ENCODE peak calls at places on chromosome 6, in four cellular contexts. C is Peyer's patch, O is Karpas-422, V is H9. F is an unnamed sample.
A peak's percentile ranks its signal among the peaks of the same experiment; 100 is the strongest.

GRCh38 chr6:87436435-87436834 is 28.7 kb downstream of the CFAP206 start:
- DNase-seq in C (peak; percentile 63), V (peak; percentile 77), O (peak; percentile 88), F (peak; percentile 29)

GRCh38 chr6:44926556-44926955 is 401.6 kb upstream of the RUNX2 start:
- DNase-seq in V (no peak), C (no peak), O (no peak), F (no peak)

GRCh38 chr6:149246691-149247384 is 70.7 kb upstream of the TAB2 start:
- DNase-seq in C (peak; percentile 75), V (no peak), O (no peak), F (no peak)

GRCh38 chr6:119348308-119349040 is 1.1 kb downstream of the MAN1A1 start:
- DNase-seq in C (peak; percentile 77), O (peak; percentile 49), V (peak; percentile 47), F (peak; percentile 78)

GRCh38 chr6:136774228-136775041 is 17.8 kb downstream of the MAP3K5 start:
- DNase-seq in C (no peak), V (no peak), O (no peak), F (no peak)

GRCh38 chr6:75284285-75285155 is at the start of gene TMEM30A:
- DNase-seq in V (peak; percentile 99), C (peak; percentile 99), O (peak; percentile 99), F (peak; percentile 100)

GRCh38 chr6:352896-353470 is 38.6 kb upstream of the IRF4 start:
- DNase-seq in O (no peak), V (no peak), C (no peak), F (no peak)

GRCh38 chr6:75747371-75747984 is 1.6 kb upstream of the MYO6 start:
- DNase-seq in O (no peak), V (no peak), C (no peak), F (peak; percentile 69)

GRCh38 chr6:8066108-8066507 is 1.9 kb upstream of the BLOC1S5 start:
- DNase-seq in C (no peak), V (no peak), O (peak; percentile 57), F (no peak)

GRCh38 chr6:11277275-11278206 is 45.1 kb upstream of the NEDD9 start:
- DNase-seq in C (no peak), O (no peak), V (peak; percentile 60), F (no peak)

GRCh38 chr6:141403827-141404226 is 728.9 kb upstream of the GJE1 start:
- DNase-seq in V (no peak), O (no peak), C (no peak), F (peak; percentile 35)

GRCh38 chr6:39791850-39792500 is at the start of gene DAAM2:
- DNase-seq in V (peak; percentile 49), O (no peak), C (peak; percentile 58), F (no peak)

GRCh38 chr6:141824258-141824795 is 308.4 kb upstream of the GJE1 start:
- DNase-seq in O (no peak), V (no peak), C (no peak), F (no peak)

GRCh38 chr6:138722425-138723371 is 50.9 kb upstream of the CCDC28A start:
- DNase-seq in V (no peak), O (no peak), C (no peak), F (peak; percentile 52)

GRCh38 chr6:118813795-118814194 is 80.2 kb upstream of the ASF1A start:
- DNase-seq in O (no peak), C (no peak), V (no peak), F (no peak)

GRCh38 chr6:169115632-169116031 is 138.0 kb downstream of the THBS2 start:
- DNase-seq in O (no peak), C (no peak), V (no peak), F (no peak)

DNA sequence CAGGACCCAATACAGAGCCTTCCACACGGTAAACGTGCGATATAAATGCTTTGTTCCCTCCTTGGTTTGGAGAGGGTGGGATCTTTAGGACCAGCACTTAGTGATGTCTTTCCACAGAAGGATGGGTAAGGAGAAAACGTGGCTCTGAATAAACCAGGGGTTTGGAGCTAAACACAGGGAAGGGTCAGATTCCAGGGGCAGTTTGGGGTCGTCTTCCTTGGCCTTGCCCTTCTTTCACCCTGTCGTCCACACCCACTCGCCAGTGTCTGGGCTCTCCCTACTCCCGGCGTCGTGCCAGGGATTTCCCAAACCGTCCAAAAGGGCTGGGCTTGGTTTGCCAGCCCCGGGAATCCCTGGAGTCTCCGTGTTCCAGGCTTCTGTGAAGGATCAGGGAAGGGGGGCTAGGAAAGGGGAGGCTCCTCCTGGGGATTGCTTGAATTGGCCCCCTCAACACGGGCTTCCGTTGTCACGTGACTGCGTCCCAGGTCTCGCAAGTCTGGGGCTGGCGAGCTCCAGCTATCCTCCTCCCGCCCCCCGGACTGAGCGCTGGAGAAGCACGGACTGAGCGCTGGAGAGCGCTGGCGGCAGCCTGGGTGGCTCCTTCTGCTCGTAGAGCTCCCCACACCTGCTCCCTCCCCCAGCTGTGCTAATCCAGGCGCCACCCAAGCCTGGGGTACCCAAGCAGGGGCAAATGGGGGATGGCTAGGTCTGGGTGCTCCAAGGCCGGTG is 9.5 kb upstream of the ARMC12 start:
- DNase-seq in V (peak; percentile 77), O (peak; percentile 79), C (peak; percentile 85), F (peak; percentile 80)
- H3K4me1 ChIP-seq in V (peaks cover 16% of the 10 kb centered on the region), O (peaks cover 44% of the 10 kb centered on the region), C (peaks cover 84% of the 10 kb centered on the region), F (peaks cover 19% of the 10 kb centered on the region)

GRCh38 chr6:73515204-73516101 is 5.4 kb downstream of the EEF1A1 start:
- DNase-seq in O (peak; percentile 82), C (peak; percentile 82), V (peak; percentile 45), F (peak; percentile 69)

GRCh38 chr6:73513496-73513854 is 7.4 kb downstream of the EEF1A1 start:
- DNase-seq in C (no peak), V (no peak), O (peak; percentile 70), F (no peak)

GRCh38 chr6:73519943-73520687 is 717 bp downstream of the EEF1A1 start:
- DNase-seq in C (peak; percentile 87), V (peak; percentile 35), O (peak; percentile 83), F (peak; percentile 88)

GRCh38 chr6:73514746-73515110 is 6.1 kb downstream of the EEF1A1 start:
- DNase-seq in O (peak; percentile 77), V (peak; percentile 57), C (no peak), F (no peak)

GRCh38 chr6:73516712-73517489 is 3.9 kb downstream of the EEF1A1 start:
- DNase-seq in V (no peak), O (peak; percentile 66), C (no peak), F (no peak)
- H3K4me1 ChIP-seq in V (no peaks in the 10 kb centered on the region), O (peaks cover 21% of the 10 kb centered on the region), C (peaks cover 20% of the 10 kb centered on the region), F (no peaks in the 10 kb centered on the region)

DNA sequence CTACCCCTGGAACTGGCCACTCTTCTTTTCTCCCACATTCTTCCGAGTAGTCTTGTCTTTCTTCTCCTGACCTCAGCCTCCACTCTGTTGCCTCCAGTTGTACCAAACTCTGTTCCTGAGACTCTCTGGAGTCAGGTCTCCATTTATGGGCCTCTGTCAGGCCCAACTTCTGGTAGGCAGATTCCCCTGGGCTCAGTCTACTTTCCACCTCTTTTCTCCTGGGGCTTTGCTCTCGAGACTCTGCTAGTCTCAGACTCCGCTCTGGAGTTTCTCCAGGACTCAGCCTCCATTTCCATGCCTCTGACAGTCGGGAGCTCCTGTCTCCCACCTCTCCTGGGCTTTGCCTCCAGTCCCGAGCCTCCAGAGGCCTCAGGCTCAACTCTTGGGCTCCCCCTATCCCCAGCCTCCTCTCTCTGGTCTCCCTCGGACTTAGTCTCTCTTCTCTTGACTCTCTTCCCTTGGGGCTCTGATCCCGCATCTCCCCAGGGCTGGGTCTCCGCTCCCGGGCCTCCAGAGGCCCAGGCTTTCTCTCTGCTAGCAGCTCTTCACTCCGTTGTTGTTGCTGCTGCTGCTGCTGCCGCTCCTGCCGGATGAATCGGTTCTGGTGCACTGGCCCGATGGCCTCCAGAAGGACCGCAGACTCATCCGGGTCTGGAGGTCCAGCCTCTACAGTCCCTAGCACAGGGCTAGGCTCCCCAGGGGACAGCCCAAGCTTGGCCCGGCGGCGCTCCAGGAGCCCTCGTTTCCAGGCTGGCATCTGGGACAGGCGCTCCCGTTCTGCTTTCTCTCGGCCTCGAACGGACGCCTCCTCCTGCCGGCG is 1.1 kb downstream of the PPP1R18 start:
- DNase-seq in V (no peak), O (peak; percentile 58), C (no peak), F (no peak)
- H3K4me1 ChIP-seq in V (peaks cover 17% of the 10 kb centered on the region), O (peaks cover 72% of the 10 kb centered on the region), C (peaks cover 26% of the 10 kb centered on the region), F (peaks cover 4% of the 10 kb centered on the region)

GRCh38 chr6:53343092-53343491 is 5.7 kb downstream of the ELOVL5 start:
- DNase-seq in O (no peak), V (no peak), C (no peak), F (no peak)

GRCh38 chr6:53339424-53339823 is 9.3 kb downstream of the ELOVL5 start:
- DNase-seq in O (no peak), C (no peak), V (no peak), F (no peak)

GRCh38 chr6:53344993-53345392 is 3.8 kb downstream of the ELOVL5 start:
- DNase-seq in O (no peak), V (no peak), C (no peak), F (no peak)

GRCh38 chr6:53340536-53340935 is 8.2 kb downstream of the ELOVL5 start:
- DNase-seq in C (no peak), V (no peak), O (no peak), F (no peak)

DNA sequence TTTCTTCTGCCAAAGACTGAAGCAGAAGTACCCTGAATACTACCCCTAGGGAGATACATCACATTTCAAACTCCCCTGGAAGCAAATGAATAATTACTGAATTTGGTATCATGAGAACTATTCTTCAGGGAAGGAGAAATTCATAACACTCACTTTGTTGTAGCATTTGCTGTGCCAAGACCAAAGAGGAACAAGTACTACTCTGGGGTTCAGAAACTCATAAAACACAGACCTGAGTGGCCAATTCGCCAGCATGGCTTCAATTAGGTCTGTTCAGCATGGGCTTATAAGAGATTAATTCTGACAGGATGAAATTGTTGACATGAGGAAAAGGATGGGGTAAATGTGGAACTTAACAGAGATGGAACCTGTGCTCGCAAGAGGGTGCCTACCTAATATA is 6.5 kb downstream of the ELOVL5 start:
- DNase-seq in C (no peak), O (no peak), V (no peak), F (no peak)
- H3K4me1 ChIP-seq in C (peaks cover 12% of the 10 kb centered on the region), O (peaks cover 50% of the 10 kb centered on the region), V (no peaks in the 10 kb centered on the region), F (peaks cover 19% of the 10 kb centered on the region)

GRCh38 chr6:111838749-111839484 is 34.3 kb downstream of the FYN start:
- DNase-seq in C (no peak), V (no peak), O (no peak), F (no peak)
- H3K4me1 ChIP-seq in C (peaks cover 13% of the 10 kb centered on the region), V (peaks cover 15% of the 10 kb centered on the region), O (peaks cover 53% of the 10 kb centered on the region), F (no peaks in the 10 kb centered on the region)

DNA sequence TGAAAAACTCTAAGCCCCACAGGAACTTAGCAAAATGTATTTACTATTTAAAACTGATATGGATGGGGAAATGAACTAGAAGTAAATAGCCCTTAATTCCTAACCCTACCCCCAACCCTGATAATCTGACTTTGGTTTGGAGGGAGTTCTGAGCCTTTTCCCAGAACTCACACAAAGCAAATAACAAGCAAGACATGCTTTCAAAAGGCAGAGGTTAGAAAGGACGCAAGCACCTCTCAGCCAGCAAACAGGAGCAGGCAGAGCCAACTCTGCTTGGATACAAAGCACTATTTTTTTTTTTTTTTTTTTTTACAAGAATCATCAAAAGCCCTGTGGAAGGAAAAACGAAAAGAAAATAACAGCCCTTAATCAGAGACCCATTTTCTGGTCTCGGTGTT is 58.7 kb downstream of the SLC22A23 start:
- DNase-seq in O (no peak), V (no peak), C (no peak), F (no peak)
- H3K4me1 ChIP-seq in O (no peaks in the 10 kb centered on the region), V (peaks cover 3% of the 10 kb centered on the region), C (no peaks in the 10 kb centered on the region), F (peaks cover 27% of the 10 kb centered on the region)

GRCh38 chr6:16135078-16135477 is 6.2 kb downstream of the MYLIP start:
- DNase-seq in C (no peak), V (no peak), O (no peak), F (no peak)

GRCh38 chr6:16136536-16137450 is 7.9 kb downstream of the MYLIP start:
- DNase-seq in V (no peak), C (no peak), O (no peak), F (no peak)

GRCh38 chr6:16137451-16137801 is 8.5 kb downstream of the MYLIP start:
- DNase-seq in C (no peak), O (no peak), V (no peak), F (no peak)

GRCh38 chr6:16134430-16134829 is 5.5 kb downstream of the MYLIP start:
- DNase-seq in C (no peak), O (no peak), V (no peak), F (no peak)

GRCh38 chr6:16136086-16136485 is 7.2 kb downstream of the MYLIP start:
- DNase-seq in O (no peak), V (no peak), C (no peak), F (no peak)
- H3K4me1 ChIP-seq in O (peaks cover 66% of the 10 kb centered on the region), V (peaks cover 11% of the 10 kb centered on the region), C (peaks cover 32% of the 10 kb centered on the region), F (peaks cover 24% of the 10 kb centered on the region)

F was measured in small intestine.